ENCODE peak calls at places on chromosome 3, in five cellular contexts. B is Caco-2, X is heart right ventricle, M is cardiac muscle cell, P is uterus. G is an unnamed sample.

GRCh38 chr3:134336587-134336986 is 37.7 kb downstream of the AMOTL2 start:
- DNase-seq in P (no peak), B (no peak), M (no peak), X (no peak), G (no peak)

GRCh38 chr3:107604057-107604802 is 81.5 kb downstream of the BBX start:
- DNase-seq in P (no peak), M (no peak), B (no peak), X (peak; percentile 13), G (no peak)

GRCh38 chr3:195467641-195468390 is 25.0 kb upstream of the ACAP2 start:
- DNase-seq in X (no peak), M (no peak), P (no peak), B (no peak), G (no peak)

GRCh38 chr3:148366743-148367410 is 330.8 kb upstream of the AGTR1 start:
- DNase-seq in X (no peak), M (no peak), P (no peak), B (no peak), G (no peak)

GRCh38 chr3:36876181-36876936 is 68.5 kb downstream of the TRANK1 start:
- DNase-seq in B (no peak), P (no peak), X (no peak), M (no peak), G (no peak)

GRCh38 chr3:61452536-61452991 is 108.8 kb upstream of the PTPRG start:
- DNase-seq in X (no peak), M (no peak), B (no peak), P (no peak), G (no peak)

GRCh38 chr3:26799679-26800317 is 177.2 kb downstream of the LRRC3B start:
- DNase-seq in B (no peak), X (no peak), M (no peak), P (no peak), G (no peak)

GRCh38 chr3:187150599-187150998 is 11.3 kb upstream of the RPL39L start:
- DNase-seq in B (peak; percentile 36), P (no peak), X (no peak), M (no peak), G (no peak)

GRCh38 chr3:116929534-116930222 is 220.1 kb downstream of the TUSC7 start:
- DNase-seq in M (no peak), P (no peak), B (no peak), X (no peak), G (no peak)

GRCh38 chr3:111803123-111803593 is 55.9 kb upstream of the PHLDB2 start:
- DNase-seq in X (peak; percentile 39), M (peak; percentile 5), P (peak; percentile 83), B (no peak), G (peak; percentile 34)

GRCh38 chr3:193960485-193961172 is 175.3 kb upstream of the HES1 start:
- DNase-seq in M (no peak), B (no peak), X (peak; percentile 34), P (peak; percentile 60), G (no peak)

GRCh38 chr3:65597952-65598413 is 440.7 kb downstream of the MAGI1 start:
- DNase-seq in P (no peak), X (no peak), M (no peak), B (no peak), G (no peak)

GRCh38 chr3:50806806-50807205 is 132.1 kb downstream of the DOCK3 start:
- DNase-seq in B (peak; percentile 32), M (peak; percentile 4), P (no peak), X (no peak), G (no peak)

GRCh38 chr3:126567696-126568438 is 9.1 kb upstream of the C3orf22 start:
- DNase-seq in P (no peak), M (no peak), X (no peak), B (peak; percentile 34), G (no peak)

GRCh38 chr3:9949626-9950025 is 2.6 kb downstream of the PRRT3 start:
- DNase-seq in B (no peak), P (no peak), X (no peak), M (no peak), G (no peak)

GRCh38 chr3:39757312-39757711 is 52.1 kb upstream of the MYRIP start:
- DNase-seq in P (no peak), X (no peak), M (no peak), B (no peak), G (no peak)

GRCh38 chr3:78497692-78498091 is 1270.1 kb downstream of the ROBO1 start:
- DNase-seq in X (no peak), P (no peak), B (no peak), M (no peak), G (no peak)

GRCh38 chr3:150094150-150094932 is 123.6 kb upstream of the PFN2 start:
- DNase-seq in P (no peak), B (no peak), X (no peak), M (no peak), G (peak; percentile 95)

GRCh38 chr3:124663690-124664089 is 66.6 kb upstream of the UMPS start:
- DNase-seq in P (no peak), B (no peak), X (no peak), M (no peak), G (no peak)

GRCh38 chr3:98058244-98058960 is 23.3 kb upstream of the GABRR3 start:
- DNase-seq in P (no peak), X (no peak), B (no peak), M (peak; percentile 7), G (no peak)

GRCh38 chr3:41369838-41370237 is 170.5 kb downstream of the CTNNB1 start:
- DNase-seq in X (no peak), B (no peak), P (no peak), M (no peak), G (no peak)

GRCh38 chr3:13871791-13872190 is 8.1 kb downstream of the WNT7A start:
- DNase-seq in M (no peak), B (no peak), X (no peak), P (no peak), G (no peak)

GRCh38 chr3:111906667-111907066 is 47.6 kb downstream of the PHLDB2 start:
- DNase-seq in B (no peak), M (no peak), X (no peak), P (no peak), G (no peak)

GRCh38 chr3:48418140-48418539 is 11.7 kb downstream of the PLXNB1 start:
- DNase-seq in X (no peak), P (no peak), B (no peak), M (no peak), G (no peak)

GRCh38 chr3:148211725-148212124 is 486.0 kb upstream of the AGTR1 start:
- DNase-seq in M (no peak), P (no peak), B (peak; percentile 43), X (no peak), G (no peak)

GRCh38 chr3:30426319-30426993 is 179.9 kb upstream of the TGFBR2 start:
- DNase-seq in P (peak; percentile 70), M (peak; percentile 50), B (no peak), X (peak; percentile 85), G (peak; percentile 67)

GRCh38 chr3:183375787-183376186 is 52.6 kb downstream of the MCF2L2 start:
- DNase-seq in B (no peak), M (no peak), P (no peak), X (no peak), G (no peak)

GRCh38 chr3:54134713-54135112 is 12.4 kb downstream of the CACNA2D3 start:
- DNase-seq in M (no peak), X (no peak), B (no peak), P (no peak), G (no peak)

GRCh38 chr3:76367281-76367680 is 581.9 kb upstream of the ZNF717 start:
- DNase-seq in B (no peak), P (no peak), M (no peak), X (no peak), G (no peak)

GRCh38 chr3:76370749-76371148 is 585.4 kb upstream of the ZNF717 start:
- DNase-seq in B (no peak), X (no peak), P (no peak), M (no peak), G (no peak)

GRCh38 chr3:76365284-76365683 is 579.9 kb upstream of the ZNF717 start:
- DNase-seq in P (no peak), M (no peak), X (no peak), B (no peak), G (no peak)

GRCh38 chr3:76372497-76372896 is 587.1 kb upstream of the ZNF717 start:
- DNase-seq in X (no peak), P (no peak), M (no peak), B (no peak), G (no peak)

GRCh38 chr3:76369170-76369569 is 583.8 kb upstream of the ZNF717 start:
- DNase-seq in X (no peak), P (no peak), B (peak; percentile 2), M (no peak), G (no peak)
- TF ChIP-seq CTCF in X (peak; percentile 12), P (no peak), B (peak; percentile 26), M (no peak), G (no peak)

DNA sequence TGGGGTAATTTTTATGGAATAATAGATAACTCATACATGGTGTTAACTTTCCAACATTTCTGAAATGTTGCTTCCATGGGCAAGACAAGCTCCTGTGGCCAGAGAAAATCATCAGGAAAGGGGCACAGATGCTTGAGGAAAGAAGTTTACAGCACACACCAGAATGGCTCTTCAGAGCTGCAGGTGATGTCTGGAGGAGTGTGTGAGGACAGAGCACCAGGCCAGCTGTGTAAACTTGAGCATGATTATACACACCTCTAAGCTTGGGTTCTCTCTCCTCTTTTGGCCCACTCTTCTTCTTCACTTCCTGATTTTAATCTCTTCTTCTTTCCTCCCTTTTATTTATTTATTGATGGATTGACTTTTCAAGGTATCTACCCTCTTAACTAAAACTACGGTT is 676.0 kb downstream of the GRM7 start:
- DNase-seq in B (no peak), M (no peak), X (no peak), P (no peak), G (no peak)
- H3K9me3 ChIP-seq in B (no peaks in the 10 kb centered on the region), M (no peaks in the 10 kb centered on the region), X (no peaks in the 10 kb centered on the region), P (no peaks in the 10 kb centered on the region), G (no peaks in the 10 kb centered on the region)

DNA sequence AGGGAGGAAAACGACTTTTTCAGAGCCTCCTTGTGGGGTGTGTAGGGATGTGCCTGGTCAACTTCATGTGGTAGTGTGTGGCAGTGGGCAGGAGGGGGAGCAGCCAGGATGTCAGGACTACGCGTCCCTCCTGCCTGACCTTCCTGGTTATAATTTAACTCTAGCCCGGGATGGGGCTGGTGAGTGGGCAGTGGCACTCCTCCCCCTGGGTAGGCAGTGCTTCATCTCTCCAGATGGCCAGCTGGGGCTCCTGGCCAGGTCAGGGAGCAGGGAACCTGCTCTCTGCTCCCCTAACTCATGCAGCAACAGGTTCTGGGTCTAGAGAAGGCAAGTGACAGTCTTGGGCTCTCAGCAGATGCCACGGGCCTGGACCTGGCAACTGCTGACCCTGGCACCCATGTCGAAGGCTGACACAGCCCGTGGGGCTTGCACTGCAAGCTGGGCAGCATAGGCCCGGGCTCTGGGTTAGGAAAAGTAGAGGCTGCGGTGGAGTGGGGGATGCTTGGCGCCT is 2.6 kb downstream of the ITIH4 start:
- DNase-seq in X (no peak), B (peak; percentile 59), M (no peak), P (no peak), G (no peak)
- TF ChIP-seq CTCF in X (no peak), B (no peak), M (peak; percentile 10), P (no peak), G (no peak)

DNA sequence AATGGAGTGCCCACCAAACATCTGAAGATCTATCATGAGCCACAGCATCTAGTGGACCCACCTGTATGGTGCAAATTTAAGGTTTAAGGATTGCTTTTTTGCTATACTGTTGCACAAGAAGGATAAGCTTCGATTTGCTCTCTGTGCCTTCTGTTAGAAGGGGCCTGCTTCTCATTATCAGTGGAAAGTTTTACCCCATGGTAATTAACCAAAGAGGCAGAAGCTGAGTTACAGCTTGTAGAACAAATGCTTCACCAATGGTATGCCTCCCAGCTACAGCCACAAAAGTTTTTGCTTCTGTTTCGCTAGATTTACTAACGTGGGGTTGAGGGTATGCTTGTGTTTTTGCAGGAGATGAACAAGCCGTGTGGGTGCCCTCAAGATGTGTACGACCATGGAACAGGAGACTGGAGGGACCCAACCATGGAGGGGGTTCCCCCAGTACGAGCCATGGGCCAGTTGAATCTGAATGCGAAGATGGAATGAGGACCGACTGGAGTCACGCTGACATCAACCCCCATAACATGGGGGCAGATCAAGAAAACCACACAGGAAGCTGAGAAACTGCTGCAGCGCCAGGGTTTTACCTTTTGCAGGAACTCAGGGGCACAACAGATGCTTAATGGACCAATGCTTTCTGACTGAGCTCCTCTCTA is 43.5 kb downstream of the ACAD9 start:
- DNase-seq in B (no peak), M (no peak), X (no peak), P (no peak), G (no peak)
- H3K9me3 ChIP-seq in B (peaks cover 40% of the 10 kb centered on the region), M (no peaks in the 10 kb centered on the region), X (no peaks in the 10 kb centered on the region), P (no peaks in the 10 kb centered on the region), G (no peaks in the 10 kb centered on the region)

G was measured in gastrocnemius medialis.